ENCODE peak calls at places on chromosomes 1 and 21, in ten cellular contexts. X, G, V, O, A, M, S, I, Z and H are unnamed samples.

GRCh38 chr1:170063109-170063826 is 11.2 kb downstream of the KIFAP3 start:
- DNase-seq in O (no peak), A (no peak), G (no peak), X (no peak), I (no peak), Z (no peak), V (no peak), M (no peak), S (no peak), H (no peak)

GRCh38 chr1:225813250-225813964 is 3.5 kb downstream of the EPHX1 start:
- DNase-seq in O (peak), M (peak), X (peak), Z (no peak), S (no peak), V (no peak), A (peak), I (no peak), G (no peak), H (peak)

GRCh38 chr1:23984417-23985186 is 4.5 kb upstream of the SRSF10 start:
- DNase-seq in S (no peak), V (no peak), M (no peak), A (peak), Z (no peak), G (no peak), I (no peak), O (peak), X (no peak), H (no peak)

GRCh38 chr1:163561570-163562295 is 240.0 kb downstream of the NUF2 start:
- DNase-seq in I (peak), X (peak), Z (no peak), M (peak), S (no peak), A (peak), G (peak), O (peak), V (no peak), H (no peak)

GRCh38 chr1:67563684-67564083 is 121.3 kb upstream of the GADD45A start:
- DNase-seq in V (no peak), O (no peak), A (no peak), I (no peak), S (no peak), M (no peak), X (no peak), Z (no peak), G (no peak), H (no peak)

GRCh38 chr1:22595108-22595507 is 31.8 kb downstream of the EPHA8 start:
- DNase-seq in I (no peak), S (no peak), Z (no peak), A (no peak), V (no peak), M (no peak), X (no peak), O (no peak), G (no peak), H (no peak)

GRCh38 chr21:40732998-40733397 is 114.0 kb downstream of the DSCAM start:
- DNase-seq in Z (no peak), O (no peak), I (no peak), A (no peak), V (no peak), G (no peak), M (no peak), S (no peak), X (no peak), H (no peak)

GRCh38 chr21:35265170-35265877 is 216.2 kb upstream of the RUNX1 start:
- DNase-seq in V (no peak), M (no peak), X (no peak), A (peak), S (no peak), G (no peak), Z (no peak), I (no peak), O (no peak), H (no peak)

GRCh38 chr1:65189716-65190115 is 41.7 kb downstream of the AK4 start:
- DNase-seq in Z (no peak), V (no peak), M (no peak), S (no peak), O (no peak), I (no peak), A (peak), X (no peak), G (no peak), H (no peak)

GRCh38 chr1:232226197-232226681 is 403.7 kb downstream of the SIPA1L2 start:
- DNase-seq in I (no peak), X (peak), Z (peak), A (peak), O (peak), V (peak), G (peak), S (peak), M (no peak), H (no peak)

GRCh38 chr21:46118305-46118870 is 20.5 kb downstream of the COL6A2 start:
- DNase-seq in S (no peak), V (no peak), X (no peak), A (no peak), G (peak), M (no peak), O (no peak), Z (no peak), I (no peak), H (no peak)

GRCh38 chr1:91557039-91557690 is 56.5 kb downstream of the CDC7 start:
- DNase-seq in X (no peak), G (no peak), A (peak), I (no peak), M (no peak), Z (no peak), S (no peak), O (no peak), V (no peak), H (peak)

GRCh38 chr1:78279051-78279450 is 211.7 kb upstream of the PTGFR start:
- DNase-seq in O (peak), S (no peak), I (no peak), Z (no peak), X (no peak), M (no peak), V (no peak), G (no peak), A (peak), H (no peak)

GRCh38 chr21:43936186-43936967 is 71.4 kb downstream of the AGPAT3 start:
- DNase-seq in M (no peak), S (no peak), O (no peak), Z (no peak), V (no peak), A (no peak), G (no peak), X (no peak), I (peak), H (peak)